ENCODE peak calls at places on chromosome 22, in four cellular contexts. I, M, D and J are unnamed samples.

GRCh38 chr22:40200795-40201194 is 23.1 kb downstream of the TNRC6B start:
- DNase-seq in I (no peak), M (no peak), D (no peak), J (no peak)

GRCh38 chr22:17860220-17860965 is 86.1 kb upstream of the BID start:
- DNase-seq in I (no peak), M (no peak), D (no peak), J (no peak)

GRCh38 chr22:21923163-21923561 is 29.5 kb downstream of the PPM1F start:
- DNase-seq in I (no peak), M (no peak), D (no peak), J (no peak)

GRCh38 chr22:28373841-28374240 is 305.8 kb downstream of the TTC28 start:
- DNase-seq in I (no peak), M (peak; percentile 29), D (no peak), J (no peak)

GRCh38 chr22:33850724-33851123 is 69.6 kb downstream of the LARGE1 start:
- DNase-seq in I (no peak), M (no peak), D (no peak), J (no peak)

GRCh38 chr22:18983120-18983651 is 47.1 kb upstream of the PRODH start:
- DNase-seq in I (no peak), M (no peak), D (no peak), J (no peak)

GRCh38 chr22:17430298-17430900 is 61.1 kb downstream of the CECR2 start:
- DNase-seq in I (no peak), M (peak; percentile 88), D (no peak), J (no peak)

GRCh38 chr22:50090141-50090714 is 422 bp downstream of the MOV10L1 start:
- DNase-seq in I (no peak), M (no peak), D (no peak), J (no peak)

GRCh38 chr22:43754176-43754575 is 57.9 kb downstream of the EFCAB6 start:
- DNase-seq in I (no peak), M (no peak), D (no peak), J (no peak)